ENCODE peak calls at places on chromosomes 11 and 22, in eight cellular contexts. A is lower lobe of right lung, J is A549, H is uterus, T is transverse colon, Y is colonic mucosa, O is fibroblast of lung, C is mammary epithelial cell. M is an unnamed sample. For H3K4me1, the result is how much of the 10 kb centered on the place peaks cover.

GRCh38 chr11:34929794-34930763 is 13.7 kb downstream of the PDHX start:
- DNase-seq in J (peak), H (no peak), A (no peak), T (peak), Y (peak), C (no peak), O (no peak), M (no peak)

GRCh38 chr11:92475824-92476223 is 251.2 kb downstream of the FAT3 start:
- DNase-seq in H (no peak), Y (peak), C (no peak), O (no peak), A (no peak), J (no peak), T (no peak), M (no peak)

GRCh38 chr11:109317726-109318125 is 104.3 kb upstream of the C11orf87 start:
- DNase-seq in C (peak), A (no peak), T (no peak), O (no peak), J (no peak), Y (no peak), H (no peak), M (no peak)

GRCh38 chr11:131867457-131868257 is 497.2 kb downstream of the NTM start:
- DNase-seq in J (peak), T (peak), H (peak), Y (peak), C (peak), A (peak), O (peak), M (peak)

GRCh38 chr11:128936546-128937275 is 6.0 kb downstream of the TP53AIP1 start:
- DNase-seq in J (no peak), Y (no peak), C (no peak), T (no peak), A (no peak), H (no peak), O (peak), M (no peak)

GRCh38 chr22:31287818-31288495 is 4.3 kb downstream of the PIK3IP1 start:
- DNase-seq in C (no peak), Y (no peak), H (no peak), J (no peak), A (no peak), T (no peak), O (no peak), M (no peak)

GRCh38 chr11:92969634-92970347 is at the start of gene MTNR1B:
- DNase-seq in O (no peak), H (no peak), Y (no peak), A (no peak), T (no peak), C (no peak), J (no peak), M (no peak)

GRCh38 chr11:68564261-68564660 is 103.7 kb downstream of the PPP6R3 start:
- DNase-seq in O (no peak), J (no peak), H (no peak), Y (no peak), T (no peak), C (no peak), A (no peak), M (no peak)

GRCh38 chr11:70364745-70365535 is 33.4 kb upstream of the CTTN start:
- DNase-seq in A (no peak), Y (no peak), O (no peak), H (no peak), J (no peak), C (no peak), T (no peak), M (no peak)

GRCh38 chr11:17766590-17766989 is 32.0 kb downstream of the KCNC1 start:
- DNase-seq in J (peak), O (no peak), A (no peak), H (no peak), Y (no peak), T (no peak), C (no peak), M (peak)

GRCh38 chr22:32644252-32645100 is 157.0 kb upstream of the TIMP3 start:
- DNase-seq in Y (peak), C (peak), O (peak), H (peak), T (peak), J (no peak), A (peak), M (peak)

GRCh38 chr22:25360411-25360810 is 141.0 kb downstream of the CRYBB2 start:
- DNase-seq in T (no peak), C (no peak), J (no peak), O (no peak), A (no peak), Y (no peak), H (no peak), M (no peak)

GRCh38 chr11:1840780-1841480 is 2.1 kb downstream of the TNNI2 start:
- DNase-seq in Y (no peak), A (peak), O (no peak), H (no peak), T (no peak), C (no peak), J (no peak), M (peak)

GRCh38 chr11:76984741-76985140 is 49.5 kb upstream of the B3GNT6 start:
- DNase-seq in C (no peak), J (no peak), O (no peak), T (no peak), Y (no peak), H (no peak), A (no peak), M (no peak)

GRCh38 chr11:60905047-60905446 is 1.3 kb downstream of the PRPF19 start:
- DNase-seq in H (no peak), J (no peak), C (no peak), T (no peak), O (no peak), A (no peak), Y (no peak), M (no peak)

GRCh38 chr11:616320-617220 is 820 bp upstream of the IRF7 start:
- DNase-seq in C (no peak), H (no peak), J (no peak), T (no peak), Y (no peak), A (no peak), O (no peak), M (peak)

GRCh38 chr11:44764583-44764982 is 37.8 kb downstream of the TSPAN18 start:
- DNase-seq in C (no peak), Y (no peak), T (no peak), H (no peak), J (no peak), A (no peak), O (no peak), M (no peak)
- H3K4me1 ChIP-seq in C (under half), Y (under half), T (under half), H (under half), J (under half), A (under half), O (under half), M (half or more)

DNA sequence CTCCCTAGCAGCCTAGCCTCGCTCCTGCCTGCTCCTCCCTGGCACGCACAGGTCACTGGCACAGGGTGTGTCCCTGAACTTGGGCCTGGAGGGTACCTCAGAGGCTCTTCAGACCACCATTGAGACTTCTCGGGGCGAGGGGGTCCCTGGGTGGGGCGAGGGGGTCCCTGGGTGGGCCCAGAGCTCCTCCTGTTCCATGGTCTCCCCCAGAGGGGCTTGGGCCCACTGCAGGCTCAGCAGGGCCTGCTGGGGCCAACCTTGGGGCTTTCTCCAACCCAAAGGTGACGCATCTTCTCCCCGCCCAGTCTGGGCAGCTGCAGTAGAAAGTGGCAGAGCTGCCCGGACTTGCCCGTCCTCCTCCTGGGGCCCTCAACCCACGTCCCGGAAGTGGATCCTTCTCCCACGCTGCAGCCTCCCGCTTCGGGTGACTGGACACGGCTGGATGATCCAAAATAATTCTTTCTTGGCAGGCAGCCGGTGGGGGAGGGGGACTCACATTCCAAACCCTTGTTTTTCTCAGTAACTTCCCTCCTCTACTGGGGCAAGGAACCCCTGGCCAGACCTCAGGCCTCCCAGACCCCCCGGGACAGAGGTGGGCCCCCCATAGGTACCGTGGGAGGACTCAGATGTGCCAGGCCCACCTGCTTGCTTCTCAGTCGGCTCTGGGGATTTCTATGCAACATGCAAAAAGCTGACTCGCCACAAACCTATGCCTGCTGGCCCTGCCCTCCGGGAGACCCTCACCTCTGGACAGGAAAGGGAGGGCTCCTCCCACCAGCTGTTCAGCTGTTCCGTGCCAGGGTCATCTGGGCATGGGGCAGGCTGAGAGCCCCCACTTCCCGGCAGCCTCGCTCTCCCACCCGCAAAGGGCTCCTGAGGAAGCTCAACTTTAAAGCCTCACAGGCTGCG is 1.5 kb downstream of the PLXNB2 start:
- DNase-seq in Y (peak), J (peak), O (peak), H (peak), C (peak), A (peak), T (peak), M (peak)
- H3K4me3 ChIP-seq in Y (peak), J (peak), O (peak), H (peak), C (peak), A (peak), T (peak), M (peak)

DNA sequence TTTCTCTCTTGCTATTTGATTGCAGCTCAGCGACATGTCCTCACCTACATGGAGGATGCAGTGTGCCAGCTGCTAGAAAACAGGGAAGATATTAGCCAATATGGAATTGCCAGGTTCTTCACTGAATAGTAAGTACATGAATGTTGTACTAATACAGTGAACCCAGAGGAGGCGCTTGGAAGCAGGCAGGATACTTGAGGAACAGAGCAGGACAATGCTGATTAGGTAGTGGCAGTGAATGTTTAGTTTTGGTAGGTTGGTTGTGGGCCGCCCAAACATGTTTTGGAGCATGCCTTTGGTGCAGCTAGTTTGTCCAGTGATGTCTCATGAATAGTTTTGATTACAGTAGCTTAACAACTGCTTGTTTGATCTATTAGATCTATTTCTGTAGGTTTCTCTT is 50.6 kb downstream of the CSTPP1 start:
- DNase-seq in J (peak), A (no peak), H (no peak), C (peak), Y (no peak), T (no peak), O (no peak), M (no peak)
- TF ChIP-seq CTCF in J (no peak), A (no peak), H (no peak), C (peak), Y (no peak), T (no peak), O (no peak), M (no peak)

GRCh38 chr11:118217575-118217974 is 7.2 kb downstream of the JAML start:
- DNase-seq in A (no peak), O (no peak), J (no peak), H (no peak), Y (no peak), T (no peak), C (no peak), M (no peak)
- H3K4me1 ChIP-seq in A (under half), O (under half), J (under half), H (under half), Y (under half), T (under half), C (under half), M (under half)